ENCODE peak calls at places on chromosome 11, in five cellular contexts. Y is effector memory CD4-positive, alpha-beta T cell; G is type B pancreatic cell; N is SK-MEL-5; B is MV-4-11. E is an unnamed sample.

GRCh38 chr11:67463680-67464410 is 5.2 kb downstream of the TMEM134 start:
- DNase-seq in B (peak), Y (no peak), N (no peak), G (no peak), E (peak)

GRCh38 chr11:82756765-82757650 is 23.3 kb upstream of the FAM181B start:
- DNase-seq in G (no peak), B (no peak), Y (no peak), N (peak), E (no peak)

GRCh38 chr11:66288138-66288865 is 641 bp downstream of the YIF1A start:
- DNase-seq in B (no peak), G (no peak), N (no peak), Y (no peak), E (peak)

GRCh38 chr11:85346484-85346883 is 280.7 kb downstream of the DLG2 start:
- DNase-seq in G (no peak), B (no peak), Y (no peak), N (no peak), E (no peak)

GRCh38 chr11:78397398-78397797 is 20.2 kb downstream of the GAB2 start:
- DNase-seq in Y (no peak), B (peak), G (no peak), N (peak), E (no peak)

GRCh38 chr11:69010964-69011623 is 2.0 kb downstream of the MRGPRF start:
- DNase-seq in Y (no peak), N (peak), B (peak), G (no peak), E (peak)

GRCh38 chr11:29272019-29272654 is 744.7 kb downstream of the KCNA4 start:
- DNase-seq in Y (no peak), G (no peak), B (no peak), N (peak), E (no peak)

GRCh38 chr11:108112059-108112458 is 9.3 kb upstream of the ACAT1 start:
- DNase-seq in G (no peak), N (no peak), B (no peak), Y (no peak), E (no peak)

GRCh38 chr11:117959438-117960149 is 26.6 kb upstream of the IL10RA start:
- DNase-seq in N (no peak), G (no peak), Y (no peak), B (peak), E (no peak)

GRCh38 chr11:71298761-71299181 is 46.4 kb upstream of the SHANK2 start:
- DNase-seq in G (peak), N (no peak), Y (no peak), B (no peak), E (peak)

GRCh38 chr11:134475951-134476350 is 63.9 kb upstream of the B3GAT1 start:
- DNase-seq in G (no peak), Y (no peak), B (no peak), N (no peak), E (no peak)

GRCh38 chr11:64759722-64760719 is at the start of gene PYGM:
- DNase-seq in B (no peak), N (no peak), G (no peak), Y (no peak), E (peak)

GRCh38 chr11:13110929-13111812 is 102.1 kb downstream of the RASSF10 start:
- DNase-seq in G (no peak), N (no peak), Y (no peak), B (peak), E (no peak)

GRCh38 chr11:124867700-124868099 is 2.5 kb downstream of the ROBO3 start:
- DNase-seq in Y (no peak), G (no peak), B (no peak), N (peak), E (peak)

GRCh38 chr11:76215946-76216345 is 9.6 kb upstream of the WNT11 start:
- DNase-seq in N (no peak), B (no peak), G (no peak), Y (no peak), E (no peak)

GRCh38 chr11:134153147-134153905 is 70.4 kb downstream of the NCAPD3 start:
- DNase-seq in B (no peak), N (no peak), Y (no peak), G (peak), E (no peak)

GRCh38 chr11:85685820-85686459 is at the start of gene CCDC89:
- DNase-seq in G (no peak), B (no peak), N (peak), Y (no peak), E (peak)

GRCh38 chr11:119168471-119169271 is at the start of gene NLRX1:
- DNase-seq in G (peak), N (peak), Y (peak), B (peak), E (peak)

GRCh38 chr11:65305501-65306268 is 9.0 kb upstream of the CDC42EP2 start:
- DNase-seq in Y (no peak), G (no peak), N (peak), B (no peak), E (peak)

GRCh38 chr11:3914807-3915206 is 59.3 kb downstream of the STIM1 start:
- DNase-seq in N (peak), Y (no peak), B (no peak), G (no peak), E (no peak)

GRCh38 chr11:126334665-126335462 is 20.6 kb upstream of the ST3GAL4 start:
- DNase-seq in Y (no peak), G (no peak), B (no peak), N (no peak), E (no peak)

GRCh38 chr11:38988908-38989307 is 2390.9 kb upstream of the RAG2 start:
- DNase-seq in N (no peak), Y (no peak), B (no peak), G (no peak), E (no peak)

GRCh38 chr11:128575956-128576340 is 11.4 kb downstream of the ETS1 start:
- DNase-seq in B (peak), Y (no peak), G (no peak), N (no peak), E (peak)

GRCh38 chr11:46369458-46370152 is 11.9 kb upstream of the MDK start:
- DNase-seq in G (no peak), B (peak), Y (no peak), N (peak), E (no peak)

GRCh38 chr11:134360050-134360835 is 28.5 kb downstream of the GLB1L2 start:
- DNase-seq in Y (peak), B (peak), N (peak), G (peak), E (peak)

GRCh38 chr11:119666463-119667131 is 62.4 kb downstream of the NECTIN1 start:
- DNase-seq in G (peak), N (peak), Y (peak), B (peak), E (peak)

GRCh38 chr11:444397-445144 is 2.8 kb upstream of the ANO9 start:
- DNase-seq in N (peak), Y (no peak), G (no peak), B (no peak), E (no peak)

GRCh38 chr11:116716617-116717016 is 56.2 kb downstream of the BUD13 start:
- DNase-seq in N (no peak), Y (no peak), G (no peak), B (no peak), E (no peak)

GRCh38 chr11:76918941-76919386 is 58.2 kb downstream of the ACER3 start:
- DNase-seq in G (no peak), B (peak), N (peak), Y (no peak), E (no peak)

GRCh38 chr11:117498791-117499190 is 171.1 kb downstream of the CEP164 start:
- DNase-seq in B (no peak), N (no peak), G (no peak), Y (no peak), E (no peak)

GRCh38 chr11:8812438-8812837 is 98.6 kb upstream of the AKIP1 start:
- DNase-seq in N (peak), G (no peak), B (peak), Y (no peak), E (peak)

GRCh38 chr11:78560826-78561484 is 13.7 kb downstream of the NARS2 start:
- DNase-seq in N (no peak), B (peak), Y (no peak), G (no peak), E (no peak)

GRCh38 chr11:22742149-22742548 is 75.7 kb downstream of the GAS2 start:
- DNase-seq in N (no peak), G (no peak), Y (no peak), B (no peak), E (no peak)

GRCh38 chr11:68256331-68256741 is 15.4 kb downstream of the C11orf24 start:
- DNase-seq in Y (no peak), N (peak), B (no peak), G (no peak), E (no peak)

GRCh38 chr11:131228378-131228777 is 142.0 kb upstream of the NTM start:
- DNase-seq in G (no peak), N (no peak), B (no peak), Y (no peak), E (no peak)

GRCh38 chr11:74157169-74157568 is 13.6 kb downstream of the C2CD3 start:
- DNase-seq in B (no peak), G (no peak), Y (no peak), N (no peak), E (no peak)

GRCh38 chr11:1759851-1760220 is 3.9 kb downstream of the CTSD start:
- DNase-seq in G (no peak), Y (no peak), N (no peak), B (no peak), E (no peak)

GRCh38 chr11:8283510-8284272 is 20.0 kb upstream of the LMO1 start:
- DNase-seq in N (no peak), Y (no peak), G (peak), B (no peak), E (peak)